ENCODE peak calls at places on chromosomes 16 and 17, in ten cellular contexts. R is AG09309, C is uterus, U is neural progenitor cell, I is Peyer's patch, J is foreskin fibroblast, B is GM12878, V is Caco-2, O is SK-N-SH, Y is Panc1. D is an unnamed sample.

GRCh38 chr17:60383379-60383778 is 8.6 kb downstream of the USP32 start:
- DNase-seq in R (no peak), C (no peak), U (no peak), I (no peak), J (no peak), B (no peak), V (no peak), O (no peak), Y (no peak), D (no peak)

GRCh38 chr16:27819356-27819755 is 244.2 kb downstream of the GSG1L start:
- DNase-seq in R (no peak), C (no peak), U (no peak), I (peak; percentile 34), J (no peak), B (no peak), V (no peak), O (no peak), Y (no peak), D (no peak)

GRCh38 chr16:84571010-84571409 is 46.9 kb downstream of the COTL1 start:
- DNase-seq in R (no peak), C (no peak), U (no peak), I (no peak), J (no peak), B (no peak), V (no peak), O (no peak), Y (no peak), D (no peak)

GRCh38 chr16:66254751-66255150 is 111.7 kb upstream of the CDH5 start:
- DNase-seq in R (no peak), C (no peak), U (no peak), I (no peak), J (peak; percentile 30), B (no peak), V (no peak), O (no peak), Y (no peak), D (peak; percentile 59)

GRCh38 chr16:75764154-75764768 is 38.0 kb upstream of the CPHXL start:
- DNase-seq in R (peak; percentile 10), C (peak; percentile 54), U (peak; percentile 79), I (no peak), J (peak; percentile 79), B (peak; percentile 53), V (peak; percentile 73), O (peak; percentile 74), Y (peak; percentile 39), D (peak; percentile 69)

GRCh38 chr17:77441130-77441920 is 300.6 kb downstream of the SEC14L1 start:
- DNase-seq in R (no peak), C (no peak), U (no peak), I (no peak), J (no peak), B (peak; percentile 98), V (no peak), O (no peak), Y (no peak), D (no peak)

GRCh38 chr17:78278139-78278741 is 46.8 kb downstream of the TMEM235 start:
- DNase-seq in R (no peak), C (no peak), U (peak; percentile 74), I (peak; percentile 54), J (no peak), B (no peak), V (peak; percentile 60), O (no peak), Y (no peak), D (no peak)

GRCh38 chr16:67449739-67450138 is 18.8 kb downstream of the HSD11B2 start:
- DNase-seq in R (no peak), C (no peak), U (no peak), I (peak; percentile 57), J (peak; percentile 54), B (no peak), V (no peak), O (no peak), Y (no peak), D (no peak)

DNA sequence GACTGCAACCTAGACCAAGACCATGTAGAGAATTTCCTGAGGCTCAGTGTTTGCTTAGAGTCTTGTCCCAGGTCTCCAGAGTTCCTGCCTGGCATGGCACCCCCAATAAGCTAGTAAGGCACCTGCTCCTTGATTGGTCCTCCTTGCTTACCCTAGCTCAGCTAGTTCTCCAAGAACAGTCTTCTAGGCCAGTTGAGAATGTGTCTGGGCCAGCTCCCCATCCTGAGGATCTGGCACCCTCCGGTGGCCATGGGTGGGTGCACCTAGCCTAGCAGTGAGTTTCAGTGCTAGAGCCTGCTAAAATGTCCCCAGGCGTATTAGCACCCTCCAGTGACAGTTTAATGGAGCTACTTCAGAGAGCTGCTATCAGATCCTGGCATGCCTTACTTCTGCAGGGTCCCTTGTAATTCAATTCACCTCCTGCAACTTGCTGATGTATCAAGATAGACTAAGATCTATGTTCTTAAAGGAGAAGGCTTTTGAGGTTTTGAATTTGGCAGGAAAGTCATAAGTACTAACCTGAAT is 44.4 kb upstream of the MED13 start:
- DNase-seq in R (peak; percentile 42), C (no peak), U (peak; percentile 74), I (peak; percentile 85), J (peak; percentile 82), B (peak; percentile 77), V (peak; percentile 91), O (peak; percentile 79), Y (peak; percentile 82), D (peak; percentile 64)
- TF ChIP-seq CTCF in R (peak; percentile 94), C (no peak), U (peak; percentile 65), I (peak; percentile 97), J (peak; percentile 75), B (peak; percentile 100), V (peak; percentile 90), O (peak; percentile 75), Y (peak; percentile 90), D (peak; percentile 89)

GRCh38 chr16:86869288-86870022 is 291.1 kb downstream of the FOXL1 start:
- DNase-seq in R (no peak), C (no peak), U (no peak), I (no peak), J (no peak), B (no peak), V (no peak), O (no peak), Y (no peak), D (no peak)
- H3K4me3 ChIP-seq in R (no peak overlapping the region), C (no peak overlapping the region), U (no peak overlapping the region), I (no peak overlapping the region), J (no peak overlapping the region), B (no peak overlapping the region), V (no peak overlapping the region), O (no peak overlapping the region), Y (no peak overlapping the region), D (no peak overlapping the region)

GRCh38 chr17:50558091-50558490 is 2.4 kb upstream of the CACNA1G start:
- DNase-seq in R (no peak), C (no peak), U (no peak), I (no peak), J (peak; percentile 30), B (no peak), V (no peak), O (no peak), Y (no peak), D (no peak)

GRCh38 chr17:50557265-50558029 is 3.1 kb upstream of the CACNA1G start:
- DNase-seq in R (no peak), C (no peak), U (no peak), I (no peak), J (no peak), B (no peak), V (no peak), O (no peak), Y (no peak), D (no peak)

GRCh38 chr17:50558955-50559614 is 1.4 kb upstream of the CACNA1G start:
- DNase-seq in R (no peak), C (no peak), U (peak; percentile 86), I (no peak), J (peak; percentile 41), B (no peak), V (no peak), O (no peak), Y (no peak), D (no peak)

GRCh38 chr17:50559674-50560184 is 786 bp upstream of the CACNA1G start:
- DNase-seq in R (no peak), C (peak; percentile 75), U (peak; percentile 88), I (peak; percentile 63), J (peak; percentile 82), B (no peak), V (peak; percentile 95), O (peak; percentile 82), Y (no peak), D (no peak)

DNA sequence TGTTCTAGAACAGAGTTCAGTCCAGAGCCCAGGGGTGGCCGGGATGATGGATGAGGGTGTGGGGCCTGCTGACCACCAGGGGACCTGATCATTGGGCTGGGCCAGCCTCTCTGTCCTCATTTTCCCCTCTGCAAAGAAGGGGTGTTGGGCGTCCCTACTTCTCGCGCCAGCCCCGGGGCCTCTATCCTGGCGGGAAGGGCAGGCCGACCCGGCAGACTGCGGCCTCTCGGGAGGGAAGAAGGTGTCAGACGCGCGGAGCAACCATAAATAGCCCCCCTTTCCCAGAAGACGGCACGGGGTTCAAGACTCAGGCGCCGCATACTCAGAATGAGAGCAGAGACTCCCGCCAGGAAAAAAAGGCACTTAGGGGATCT is 1.9 kb upstream of the CACNA1G start:
- DNase-seq in R (no peak), C (no peak), U (no peak), I (no peak), J (no peak), B (no peak), V (no peak), O (no peak), Y (no peak), D (no peak)
- TF ChIP-seq CTCF in R (no peak), C (no peak), U (no peak), I (no peak), J (no peak), B (no peak), V (no peak), O (no peak), Y (no peak), D (no peak)

GRCh38 chr16:49499018-49499785 is 125.6 kb downstream of the C16orf78 start:
- DNase-seq in R (no peak), C (no peak), U (no peak), I (peak; percentile 18), J (peak; percentile 28), B (no peak), V (no peak), O (no peak), Y (no peak), D (no peak)

GRCh38 chr16:49500211-49500610 is 126.6 kb downstream of the C16orf78 start:
- DNase-seq in R (no peak), C (no peak), U (no peak), I (no peak), J (no peak), B (no peak), V (no peak), O (no peak), Y (no peak), D (no peak)

GRCh38 chr16:49497466-49497865 is 123.9 kb downstream of the C16orf78 start:
- DNase-seq in R (no peak), C (no peak), U (no peak), I (peak; percentile 21), J (no peak), B (no peak), V (no peak), O (no peak), Y (no peak), D (no peak)

GRCh38 chr16:49496656-49497055 is 123.1 kb downstream of the C16orf78 start:
- DNase-seq in R (no peak), C (no peak), U (no peak), I (peak; percentile 36), J (no peak), B (no peak), V (no peak), O (no peak), Y (no peak), D (no peak)

DNA sequence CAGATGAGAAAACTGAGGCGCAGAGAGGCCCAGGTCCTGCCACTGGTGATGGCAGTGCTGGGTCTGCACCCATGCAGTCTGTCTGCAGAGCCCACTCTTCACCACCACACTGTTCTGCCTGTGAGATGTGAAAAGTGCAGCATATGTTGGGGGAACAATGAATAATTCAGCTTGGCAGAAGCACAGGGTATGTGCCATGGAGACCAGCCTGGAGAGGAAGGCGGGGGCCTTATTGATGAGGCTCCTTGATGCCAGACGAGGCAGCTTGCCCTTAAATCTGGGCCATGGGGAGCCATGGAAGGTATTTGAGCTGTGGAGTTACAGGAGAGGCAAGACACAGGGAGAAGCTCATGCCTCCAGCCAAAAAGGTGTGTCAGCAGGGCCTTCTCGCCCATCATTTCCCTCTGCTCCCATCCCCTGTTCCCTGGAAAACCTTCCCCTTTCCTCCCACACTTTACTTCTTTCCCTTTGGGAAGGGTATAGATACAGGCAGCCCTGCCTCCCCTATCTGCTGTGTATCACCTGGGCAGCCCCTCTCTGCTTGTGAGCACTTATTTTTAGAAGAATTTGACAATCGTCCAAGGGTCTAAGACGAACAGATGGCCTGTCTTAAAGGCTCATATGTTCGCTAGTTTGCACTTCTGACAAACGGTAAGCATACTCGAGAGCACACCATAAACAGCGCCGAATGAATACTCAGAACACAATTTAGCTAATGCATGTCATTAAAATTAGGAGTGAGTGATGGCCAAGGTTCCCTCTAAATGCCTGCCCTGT is 124.8 kb downstream of the C16orf78 start:
- DNase-seq in R (no peak), C (no peak), U (no peak), I (no peak), J (no peak), B (no peak), V (no peak), O (no peak), Y (no peak), D (no peak)
- H3K4me3 ChIP-seq in R (no peak overlapping the region), C (no peak overlapping the region), U (no peak overlapping the region), I (no peak overlapping the region), J (no peak overlapping the region), B (no peak overlapping the region), V (no peak overlapping the region), O (no peak overlapping the region), Y (no peak overlapping the region), D (no peak overlapping the region)